ENCODE peak calls at places on chromosome 14, in four cellular contexts. I, B, K and O are unnamed samples.

GRCh38 chr14:60632777-60633176 is 16.5 kb downstream of the SIX1 start:
- DNase-seq in I (no peak), K (peak), B (peak), O (no peak)

GRCh38 chr14:103028161-103028767 is 29.1 kb downstream of the CDC42BPB start:
- DNase-seq in B (no peak), K (no peak), I (no peak), O (no peak)

GRCh38 chr14:104397956-104398355 is 181.6 kb upstream of the C14orf180 start:
- DNase-seq in B (no peak), I (no peak), K (no peak), O (no peak)

GRCh38 chr14:64831419-64831818 is 48.3 kb downstream of the SPTB start:
- DNase-seq in K (no peak), B (no peak), I (no peak), O (no peak)

GRCh38 chr14:37246427-37246829 is 48.7 kb downstream of the MIPOL1 start:
- DNase-seq in K (peak), I (peak), B (peak), O (no peak)

GRCh38 chr14:39452680-39453079 is 20.4 kb upstream of the FBXO33 start:
- DNase-seq in K (no peak), B (no peak), I (no peak), O (no peak)

GRCh38 chr14:98858158-98858557 is 413.8 kb downstream of the BCL11B start:
- DNase-seq in I (no peak), B (no peak), K (no peak), O (no peak)

GRCh38 chr14:74637184-74637562 is 25.1 kb upstream of the LTBP2 start:
- DNase-seq in K (no peak), I (no peak), B (no peak), O (no peak)

GRCh38 chr14:72892879-72893635 is 844 bp downstream of the DPF3 start:
- DNase-seq in B (peak), K (peak), I (no peak), O (no peak)

GRCh38 chr14:86035882-86036281 is 505.9 kb downstream of the FLRT2 start:
- DNase-seq in I (no peak), B (peak), K (peak), O (no peak)

GRCh38 chr14:33542338-33543290 is 408.3 kb downstream of the EGLN3 start:
- DNase-seq in K (no peak), I (no peak), B (no peak), O (no peak)

GRCh38 chr14:73058923-73059311 is 583 bp downstream of the RBM25 start:
- DNase-seq in I (no peak), B (peak), K (peak), O (no peak)

GRCh38 chr14:94387051-94388026 is 1.1 kb downstream of the SERPINA1 start:
- DNase-seq in I (no peak), B (no peak), K (no peak), O (no peak)

GRCh38 chr14:51789631-51790030 is 70.8 kb upstream of the GNG2 start:
- DNase-seq in K (no peak), I (peak), B (no peak), O (no peak)

GRCh38 chr14:101945171-101945570 is 19.2 kb upstream of the DYNC1H1 start:
- DNase-seq in B (no peak), I (no peak), K (no peak), O (no peak)

GRCh38 chr14:61671086-61671485 is 24.2 kb upstream of the HIF1A start:
- DNase-seq in B (no peak), K (no peak), I (no peak), O (no peak)

GRCh38 chr14:94122438-94122837 is 7.0 kb downstream of the IFI27L2 start:
- DNase-seq in K (no peak), I (no peak), B (no peak), O (no peak)

GRCh38 chr14:60196291-60196690 is 31.1 kb upstream of the DHRS7 start:
- DNase-seq in B (peak), K (peak), I (no peak), O (no peak)

GRCh38 chr14:50821471-50822464 is 9.2 kb downstream of the NIN start:
- DNase-seq in B (no peak), I (no peak), K (peak), O (no peak)

GRCh38 chr14:95274874-95275273 is 44.8 kb downstream of the CLMN start:
- DNase-seq in B (no peak), K (no peak), I (no peak), O (no peak)

GRCh38 chr14:52052991-52053390 is 15.9 kb downstream of the NID2 start:
- DNase-seq in I (no peak), K (no peak), B (no peak), O (no peak)

GRCh38 chr14:56809262-56810215 is 740 bp downstream of the OTX2 start:
- DNase-seq in I (no peak), K (no peak), B (no peak), O (no peak)
- TF ChIP-seq EZH2 in I (no peak), K (peak), B (no peak), O (no peak)

GRCh38 chr14:89658977-89659670 is 242.1 kb upstream of the FOXN3 start:
- DNase-seq in K (no peak), I (no peak), B (no peak), O (no peak)

GRCh38 chr14:89660183-89660582 is 243.2 kb upstream of the FOXN3 start:
- DNase-seq in K (no peak), I (no peak), B (no peak), O (no peak)

GRCh38 chr14:89654998-89655397 is 238.0 kb upstream of the FOXN3 start:
- DNase-seq in I (no peak), B (no peak), K (no peak), O (no peak)

GRCh38 chr14:89661392-89661791 is 244.4 kb upstream of the FOXN3 start:
- DNase-seq in I (no peak), B (no peak), K (no peak), O (no peak)

DNA sequence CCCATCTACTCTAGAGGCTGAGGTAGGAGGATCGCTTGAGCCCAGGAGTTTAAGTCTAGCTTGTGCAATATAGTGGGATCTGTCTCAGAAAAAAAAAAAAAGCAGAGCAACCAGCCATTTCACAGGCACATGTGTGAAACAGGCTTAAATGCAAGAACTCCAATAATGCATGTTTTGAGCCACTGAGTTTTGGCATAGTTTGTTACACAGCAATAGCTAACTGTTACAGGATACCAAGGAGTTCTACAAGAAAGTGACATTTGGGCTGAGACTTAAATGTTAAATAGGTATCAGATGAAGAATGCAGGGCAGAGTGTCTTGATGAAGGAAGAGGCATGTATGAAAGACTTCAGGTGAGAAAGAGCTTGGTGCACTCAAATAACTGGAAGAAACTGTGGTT is 240.0 kb upstream of the FOXN3 start:
- DNase-seq in I (no peak), K (no peak), B (no peak), O (no peak)
- H3K9ac ChIP-seq in I (no peak), K (no peak), B (no peak), O (no peak)

DNA sequence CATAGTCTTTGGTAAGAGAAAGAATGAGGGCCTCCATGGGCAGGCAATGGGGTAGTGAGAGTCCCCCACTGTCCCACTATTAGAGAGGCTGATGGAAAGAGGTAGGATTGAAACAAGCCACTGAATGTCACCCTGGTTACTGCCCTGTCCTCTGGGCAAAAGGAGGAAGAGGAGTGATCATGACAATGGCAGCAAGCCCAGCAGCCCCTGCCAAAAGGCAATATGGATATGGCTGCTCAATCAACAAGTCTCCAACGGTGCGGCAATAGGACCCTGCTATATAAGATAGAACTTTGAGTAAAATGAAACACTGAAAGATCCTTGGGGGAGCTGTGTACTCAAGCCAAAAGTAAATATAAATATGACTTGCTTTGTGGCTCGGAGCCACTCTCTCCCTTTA is 6.1 kb downstream of the POMT2 start:
- DNase-seq in I (no peak), B (peak), K (no peak), O (no peak)
- H3K27ac ChIP-seq in I (no peak), B (peak), K (no peak), O (no peak)

GRCh38 chr14:22422238-22422637 is 166.8 kb downstream of the DAD1 start:
- DNase-seq in I (no peak), K (no peak), B (no peak), O (no peak)

GRCh38 chr14:22417914-22418313 is 171.1 kb downstream of the DAD1 start:
- DNase-seq in K (no peak), B (no peak), I (no peak), O (no peak)

GRCh38 chr14:22418631-22419030 is 170.4 kb downstream of the DAD1 start:
- DNase-seq in I (no peak), B (no peak), K (no peak), O (no peak)

GRCh38 chr14:22420598-22421186 is 168.3 kb downstream of the DAD1 start:
- DNase-seq in K (no peak), I (no peak), B (no peak), O (no peak)

GRCh38 chr14:22419620-22420019 is 169.4 kb downstream of the DAD1 start:
- DNase-seq in K (no peak), B (no peak), I (no peak), O (no peak)
- TF ChIP-seq EZH2 in K (no peak), B (no peak), I (no peak), O (no peak)

GRCh38 chr14:91373591-91374245 is 43.9 kb downstream of the CCDC88C start:
- DNase-seq in K (no peak), B (peak), I (no peak), O (no peak)

GRCh38 chr14:91372680-91373495 is 44.7 kb downstream of the CCDC88C start:
- DNase-seq in K (no peak), B (no peak), I (no peak), O (no peak)

GRCh38 chr14:91369628-91370445 is 47.8 kb downstream of the CCDC88C start:
- DNase-seq in K (peak), I (no peak), B (peak), O (no peak)

GRCh38 chr14:91371990-91372375 is 45.6 kb downstream of the CCDC88C start:
- DNase-seq in I (no peak), K (no peak), B (no peak), O (no peak)

GRCh38 chr14:91371011-91371989 is 46.3 kb downstream of the CCDC88C start:
- DNase-seq in I (no peak), B (no peak), K (no peak), O (no peak)
- H3K9ac ChIP-seq in I (no peak), B (no peak), K (no peak), O (no peak)

DNA sequence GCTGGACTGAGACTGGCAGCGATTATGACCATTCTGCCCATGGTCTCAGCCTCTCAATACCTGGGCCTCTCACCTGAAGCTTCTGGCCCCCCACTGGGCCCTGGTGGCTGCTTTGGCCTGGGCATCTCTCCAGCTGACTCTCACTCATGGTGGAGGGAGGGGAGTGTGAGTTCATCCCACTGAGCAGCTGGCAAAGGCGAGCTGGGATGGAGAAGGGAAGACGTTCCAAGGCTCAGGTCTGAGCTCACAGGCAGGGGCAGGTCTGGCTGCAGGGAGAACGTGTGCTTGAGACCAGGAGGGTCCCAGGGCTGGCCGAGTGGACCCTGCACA is 103.5 kb downstream of the TMEM121 start:
- DNase-seq in B (no peak), I (no peak), K (no peak), O (no peak)
- H3K27ac ChIP-seq in B (no peak), I (no peak), K (no peak), O (no peak)

DNA sequence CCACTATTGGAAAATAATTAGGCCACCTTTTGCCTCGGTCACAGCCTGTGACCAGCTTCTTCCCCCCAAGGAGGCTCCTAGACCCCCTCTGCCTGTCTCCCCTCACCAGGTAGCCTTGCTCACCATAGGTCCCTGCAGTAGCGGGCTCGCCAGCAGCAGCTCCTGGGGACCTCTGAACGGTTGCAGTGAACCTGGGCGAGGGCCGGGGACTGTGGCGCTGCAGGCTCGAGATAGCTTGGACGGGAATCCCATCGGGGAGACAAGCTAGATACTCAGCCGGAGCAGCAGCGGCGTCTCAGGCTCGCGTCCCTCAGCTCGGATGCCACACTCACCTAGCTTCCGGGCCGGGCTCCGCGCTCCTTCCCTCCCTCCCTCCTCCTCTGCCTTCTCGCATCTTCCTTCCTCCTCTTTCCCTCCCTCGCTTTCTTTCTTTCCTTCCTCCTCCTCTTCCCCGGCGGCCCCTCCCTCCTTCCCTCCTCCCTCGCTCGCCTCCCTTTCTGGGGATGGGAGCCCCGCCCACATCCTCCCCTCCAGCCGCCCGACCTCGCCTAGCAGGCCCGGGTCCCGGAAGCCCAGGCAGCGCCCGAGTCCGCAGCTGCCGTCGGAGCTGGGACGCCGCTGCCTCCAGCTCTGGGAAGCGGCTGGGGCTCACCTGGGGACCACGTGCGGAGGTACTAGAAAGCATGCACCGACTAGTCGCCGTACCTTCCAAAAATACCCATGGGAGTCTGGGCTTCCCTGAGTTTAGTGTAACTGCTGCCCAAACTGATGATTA is at the start of gene BMP4:
- DNase-seq in K (no peak), I (peak), B (no peak), O (no peak)
- TF ChIP-seq EZH2 in K (no peak), I (no peak), B (no peak), O (no peak)